ENCODE peak calls at places on chromosomes 3 and 15, in six cellular contexts. I, A, V, T, W and X are unnamed samples.

GRCh38 chr3:155778441-155778840 is 27.6 kb downstream of the C3orf33 start:
- DNase-seq in W (no peak), T (no peak), I (no peak), A (no peak), V (no peak), X (no peak)

GRCh38 chr15:74312445-74313007 is 54.9 kb downstream of the CYP11A1 start:
- DNase-seq in V (no peak), T (no peak), W (no peak), I (no peak), A (no peak), X (no peak)

GRCh38 chr15:90266485-90266884 is 1.0 kb downstream of the NGRN start:
- DNase-seq in W (no peak), V (no peak), I (no peak), A (no peak), T (peak), X (no peak)

GRCh38 chr15:94131875-94132274 is 99.5 kb upstream of the MCTP2 start:
- DNase-seq in W (no peak), A (no peak), V (no peak), I (no peak), T (no peak), X (no peak)

GRCh38 chr15:86854186-86854585 is 774.5 kb downstream of the AGBL1 start:
- DNase-seq in A (no peak), I (no peak), T (no peak), W (no peak), V (no peak), X (no peak)

GRCh38 chr3:122903171-122903570 is 108.3 kb downstream of the SLC49A4 start:
- DNase-seq in A (no peak), V (no peak), T (no peak), W (no peak), I (no peak), X (no peak)

GRCh38 chr3:184344579-184345350 is 7.4 kb downstream of the FAM131A start:
- DNase-seq in W (no peak), I (no peak), T (no peak), A (no peak), V (no peak), X (no peak)

GRCh38 chr3:117523407-117523806 is 813.8 kb downstream of the TUSC7 start:
- DNase-seq in I (no peak), W (no peak), A (no peak), V (no peak), T (no peak), X (no peak)

GRCh38 chr3:136209921-136210320 is 13.8 kb upstream of the MSL2 start:
- DNase-seq in A (no peak), T (peak), I (no peak), V (no peak), W (no peak), X (no peak)

GRCh38 chr15:89652131-89652530 is 3.1 kb downstream of the KIF7 start:
- DNase-seq in A (no peak), I (peak), V (no peak), T (no peak), W (no peak), X (no peak)

GRCh38 chr3:151312972-151313371 is 3.6 kb downstream of the GPR87 start:
- DNase-seq in W (no peak), A (no peak), V (no peak), T (no peak), I (no peak), X (no peak)

GRCh38 chr3:177579419-177579818 is 382.1 kb upstream of the TBL1XR1 start:
- DNase-seq in A (no peak), T (no peak), V (no peak), I (no peak), W (no peak), X (no peak)

GRCh38 chr15:25939122-25939521 is 76.0 kb upstream of the ATP10A start:
- DNase-seq in W (no peak), I (peak), V (no peak), T (no peak), A (no peak), X (no peak)

GRCh38 chr3:5197470-5198312 is 10.2 kb downstream of the EDEM1 start:
- DNase-seq in T (no peak), A (peak), I (no peak), W (peak), V (no peak), X (peak)

GRCh38 chr3:187974857-187975257 is 179.1 kb upstream of the LPP start:
- DNase-seq in A (no peak), W (no peak), V (no peak), I (no peak), T (no peak), X (no peak)

GRCh38 chr3:156997351-156997750 is 162.6 kb downstream of the CCNL1 start:
- DNase-seq in A (peak), W (no peak), I (no peak), T (peak), V (no peak), X (peak)

GRCh38 chr3:148797822-148798221 is 29.8 kb upstream of the CPB1 start:
- DNase-seq in W (no peak), T (no peak), V (no peak), A (no peak), I (no peak), X (no peak)

GRCh38 chr3:195059006-195059350 is 212.0 kb downstream of the XXYLT1 start:
- DNase-seq in T (no peak), W (no peak), I (no peak), V (no peak), A (no peak), X (no peak)

GRCh38 chr15:78216276-78217229 is 17.8 kb downstream of the ACSBG1 start:
- DNase-seq in T (peak), V (peak), A (no peak), W (no peak), I (no peak), X (no peak)

GRCh38 chr3:197499427-197499826 is 56.3 kb downstream of the BDH1 start:
- DNase-seq in W (no peak), A (no peak), T (no peak), V (no peak), I (no peak), X (no peak)

GRCh38 chr3:15052335-15053242 is 12.5 kb downstream of the MRPS25 start:
- DNase-seq in W (no peak), V (no peak), T (no peak), A (no peak), I (no peak), X (no peak)

GRCh38 chr3:82100378-82100777 is 338.9 kb upstream of the GBE1 start:
- DNase-seq in W (no peak), I (no peak), V (no peak), A (no peak), T (no peak), X (no peak)

GRCh38 chr3:20316238-20316637 is 130.2 kb upstream of the SGO1 start:
- DNase-seq in W (no peak), A (no peak), I (no peak), V (no peak), T (no peak), X (no peak)

GRCh38 chr15:43508421-43508820 is 9.0 kb upstream of the MAP1A start:
- DNase-seq in I (no peak), A (no peak), T (no peak), W (no peak), V (no peak), X (no peak)

GRCh38 chr15:43509923-43510229 is 7.5 kb upstream of the MAP1A start:
- DNase-seq in W (no peak), T (no peak), I (no peak), V (no peak), A (no peak), X (no peak)

GRCh38 chr15:43511012-43511885 is 6.2 kb upstream of the MAP1A start:
- DNase-seq in W (no peak), V (no peak), A (no peak), T (no peak), I (peak), X (no peak)

GRCh38 chr15:43509002-43509922 is 8.1 kb upstream of the MAP1A start:
- DNase-seq in T (peak), W (no peak), A (no peak), I (no peak), V (no peak), X (no peak)

GRCh38 chr15:43510230-43511011 is 7.0 kb upstream of the MAP1A start:
- DNase-seq in V (peak), I (peak), A (peak), T (peak), W (peak), X (peak)
- TF ChIP-seq CTCF in V (peak), I (peak), A (peak), T (peak), W (no peak), X (peak)

DNA sequence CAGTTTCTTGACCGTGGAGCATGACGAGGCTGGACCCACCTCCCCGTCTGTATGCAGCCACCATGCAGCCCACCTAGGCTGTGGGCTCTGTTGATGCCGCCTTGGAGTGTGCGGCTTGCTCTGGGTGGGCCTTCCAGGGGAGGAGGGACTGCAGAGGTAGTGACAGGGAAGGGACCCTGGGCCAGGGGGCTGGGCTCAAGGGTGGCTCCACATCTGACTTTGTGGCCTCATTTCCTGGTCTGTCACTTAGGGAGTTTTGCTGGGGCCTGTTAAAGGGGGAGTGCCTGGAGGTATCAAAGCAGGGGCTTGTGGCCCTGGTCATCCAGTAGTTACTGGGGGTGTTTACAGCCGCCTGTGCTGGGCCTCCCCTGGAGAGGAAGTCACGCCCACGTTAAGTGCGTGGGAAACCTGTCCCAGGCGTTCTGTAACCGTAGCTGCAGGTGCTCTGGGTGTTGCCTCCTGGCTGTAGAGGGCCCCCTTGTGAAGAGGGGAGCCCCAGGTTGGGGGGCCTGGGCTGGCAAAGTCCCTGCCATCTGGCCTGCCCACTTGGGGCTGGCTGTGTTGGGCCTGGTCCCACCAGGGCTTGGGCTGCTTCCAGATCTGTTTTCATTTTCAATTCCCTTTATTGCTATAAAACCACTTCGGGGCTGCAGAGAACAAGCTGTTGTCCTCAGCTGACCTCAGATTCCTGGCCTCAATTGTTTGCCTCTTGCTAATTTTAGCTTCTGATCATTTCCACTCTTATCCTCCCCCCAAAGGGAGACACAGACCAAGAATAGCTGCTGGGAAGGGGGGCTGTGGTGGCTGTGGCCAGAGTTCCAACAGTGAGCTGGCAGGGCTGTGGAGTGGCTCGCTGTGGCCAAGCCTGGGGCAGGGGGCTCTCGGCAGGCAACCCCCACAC is 26.5 kb downstream of the KLF13 start:
- DNase-seq in I (peak), V (peak), W (peak), A (peak), T (peak), X (peak)
- TF ChIP-seq CTCF in I (no peak), V (no peak), W (peak), A (no peak), T (no peak), X (no peak)

GRCh38 chr3:125057186-125057850 is 1.5 kb upstream of the HEG1 start:
- DNase-seq in I (no peak), V (no peak), W (no peak), T (peak), A (peak), X (no peak)

GRCh38 chr3:125053304-125053699 is 2.5 kb downstream of the HEG1 start:
- DNase-seq in T (no peak), V (no peak), A (no peak), I (no peak), W (no peak), X (no peak)

GRCh38 chr3:125055913-125056705 is at the start of gene HEG1:
- DNase-seq in V (peak), W (peak), T (peak), A (peak), I (peak), X (peak)

GRCh38 chr3:125054436-125055164 is 1.2 kb downstream of the HEG1 start:
- DNase-seq in V (no peak), T (peak), A (no peak), W (peak), I (peak), X (peak)

GRCh38 chr3:125055165-125055912 is 458 bp downstream of the HEG1 start:
- DNase-seq in A (no peak), T (no peak), V (no peak), I (no peak), W (peak), X (no peak)
- TF ChIP-seq CTCF in A (no peak), T (no peak), V (no peak), I (no peak), W (no peak), X (no peak)

GRCh38 chr3:165549037-165549436 is 288.2 kb downstream of the BCHE start:
- DNase-seq in W (no peak), V (no peak), I (no peak), T (no peak), A (no peak), X (no peak)
- TF ChIP-seq CTCF in W (no peak), V (no peak), I (no peak), T (no peak), A (no peak), X (no peak)

GRCh38 chr15:101664303-101664913 is 12.2 kb upstream of the TM2D3 start:
- DNase-seq in T (peak), A (no peak), V (no peak), I (no peak), W (no peak), X (no peak)
- TF ChIP-seq CTCF in T (peak), A (peak), V (no peak), I (no peak), W (no peak), X (peak)

DNA sequence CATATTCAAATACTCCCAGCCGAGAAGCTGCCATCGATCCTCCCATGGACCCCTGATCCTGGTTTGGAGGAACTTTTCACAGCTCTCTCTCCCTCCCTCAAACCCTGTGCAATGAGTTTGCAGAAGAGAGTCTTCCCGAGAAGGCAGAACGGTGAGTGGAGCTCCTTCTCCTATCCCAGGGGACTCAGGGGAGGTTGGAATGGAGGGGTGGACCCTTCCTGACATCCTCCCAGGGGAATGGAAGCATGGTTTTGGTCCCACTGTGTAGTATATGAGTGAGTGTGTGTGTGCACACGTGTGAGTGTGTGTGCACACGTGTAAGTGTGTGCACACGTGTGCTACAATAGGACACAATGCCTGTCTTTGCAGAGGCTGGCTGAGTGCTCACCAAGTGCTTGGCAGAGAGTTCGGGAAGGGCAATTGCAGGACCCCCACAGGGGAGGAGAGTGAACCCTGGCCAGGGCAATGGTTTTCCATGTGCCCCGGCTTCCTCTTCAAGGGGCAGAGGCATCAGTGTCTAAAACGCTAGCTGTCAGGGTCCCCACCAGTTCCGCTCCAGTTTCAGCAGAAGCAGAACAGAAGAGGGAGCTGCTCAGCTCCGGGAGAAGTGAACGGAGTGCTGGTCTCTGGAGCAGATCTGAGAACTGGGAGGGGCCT is 13.8 kb upstream of the IL16 start:
- DNase-seq in W (no peak), V (no peak), I (no peak), A (no peak), T (no peak), X (no peak)
- TF ChIP-seq CTCF in W (no peak), V (no peak), I (no peak), A (peak), T (no peak), X (peak)

GRCh38 chr3:125192190-125193035 is 20.1 kb downstream of the SLC12A8 start:
- DNase-seq in A (no peak), T (no peak), V (no peak), W (peak), I (peak), X (no peak)
- TF ChIP-seq CTCF in A (no peak), T (no peak), V (no peak), W (peak), I (peak), X (no peak)

GRCh38 chr3:24496529-24497482 is 2.2 kb upstream of the THRB start:
- DNase-seq in I (no peak), W (no peak), T (no peak), V (peak), A (peak), X (peak)
- TF ChIP-seq CTCF in I (peak), W (no peak), T (peak), V (peak), A (peak), X (peak)

GRCh38 chr3:30605706-30606300 is 598 bp upstream of the TGFBR2 start:
- DNase-seq in A (no peak), V (no peak), W (no peak), I (no peak), T (no peak), X (no peak)

GRCh38 chr3:30604566-30604965 is 1.8 kb upstream of the TGFBR2 start:
- DNase-seq in V (no peak), W (no peak), T (no peak), A (no peak), I (no peak), X (no peak)

GRCh38 chr3:30605005-30605404 is 1.4 kb upstream of the TGFBR2 start:
- DNase-seq in V (no peak), W (no peak), A (no peak), I (no peak), T (no peak), X (no peak)

GRCh38 chr3:30607032-30607833 is 832 bp downstream of the TGFBR2 start:
- DNase-seq in V (peak), A (no peak), W (peak), T (no peak), I (peak), X (no peak)

GRCh38 chr3:30606301-30607031 is at the start of gene TGFBR2:
- DNase-seq in T (peak), A (peak), V (peak), W (peak), I (peak), X (peak)
- TF ChIP-seq CTCF in T (peak), A (no peak), V (peak), W (no peak), I (no peak), X (no peak)

DNA sequence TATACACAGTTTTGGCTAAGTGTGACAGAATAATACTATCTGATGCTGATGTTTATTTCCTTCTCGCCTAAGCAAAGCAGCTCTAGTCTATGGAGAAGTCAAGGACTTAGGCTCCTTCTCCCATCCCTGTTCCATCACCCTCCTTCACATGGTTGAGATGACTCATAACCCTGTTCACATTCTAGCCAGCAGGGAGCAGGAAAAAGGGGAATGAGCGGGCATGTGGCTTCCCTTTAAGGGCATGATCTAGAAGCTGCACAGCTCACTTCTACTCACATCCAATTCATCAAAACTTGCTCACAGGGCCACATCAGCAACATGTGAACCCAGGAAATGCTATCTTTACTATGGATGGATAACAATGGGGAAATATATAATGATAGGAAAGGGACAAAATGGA is 40.9 kb downstream of the CBLB start:
- DNase-seq in T (peak), W (no peak), V (no peak), I (no peak), A (no peak), X (peak)
- TF ChIP-seq CTCF in T (peak), W (no peak), V (no peak), I (no peak), A (peak), X (peak)